ENCODE peak calls at places on chromosome 2, in eight cellular contexts. M, W, E, J, Z, G, S and V are unnamed samples.

GRCh38 chr2:71461304-71461671 is 7.9 kb downstream of the DYSF start:
- DNase-seq in M (no peak), Z (no peak), S (no peak), W (no peak), E (no peak), G (no peak), J (no peak), V (no peak)

GRCh38 chr2:237254911-237255578 is 158.9 kb downstream of the COL6A3 start:
- DNase-seq in M (no peak), S (no peak), J (no peak), G (no peak), Z (no peak), W (peak; percentile 53), E (no peak), V (no peak)

GRCh38 chr2:109298851-109299250 is 169.8 kb downstream of the SH3RF3 start:
- DNase-seq in G (no peak), Z (no peak), J (no peak), W (no peak), S (no peak), M (no peak), E (no peak), V (no peak)

GRCh38 chr2:98601532-98602132 is 6.7 kb downstream of the COA5 start:
- DNase-seq in E (no peak), S (peak; percentile 14), W (peak; percentile 48), Z (no peak), J (peak; percentile 68), M (no peak), G (no peak), V (peak; percentile 18)

GRCh38 chr2:109260886-109261700 is 132.1 kb downstream of the SH3RF3 start:
- DNase-seq in E (no peak), Z (no peak), S (peak; percentile 32), W (no peak), G (no peak), M (no peak), J (peak; percentile 18), V (no peak)

GRCh38 chr2:39851691-39852110 is 72.6 kb upstream of the THUMPD2 start:
- DNase-seq in J (no peak), M (peak; percentile 16), G (no peak), S (peak; percentile 80), E (no peak), W (no peak), Z (no peak), V (no peak)

GRCh38 chr2:100786297-100786658 is 33.7 kb upstream of the NPAS2 start:
- DNase-seq in S (no peak), Z (no peak), G (no peak), M (peak; percentile 72), E (no peak), W (peak; percentile 75), J (no peak), V (peak; percentile 56)

GRCh38 chr2:38750793-38751042 is 443 bp downstream of the SRSF7 start:
- DNase-seq in J (peak; percentile 61), S (peak; percentile 59), E (no peak), W (no peak), G (peak; percentile 30), Z (no peak), M (peak; percentile 64), V (peak; percentile 54)

GRCh38 chr2:150732064-150732463 is 244.6 kb upstream of the RND3 start:
- DNase-seq in S (no peak), W (peak; percentile 48), M (no peak), E (no peak), G (no peak), Z (no peak), J (peak; percentile 54), V (no peak)

GRCh38 chr2:143745060-143745459 is 615.8 kb downstream of the ARHGAP15 start:
- DNase-seq in J (no peak), W (no peak), G (no peak), Z (no peak), E (no peak), S (no peak), M (no peak), V (no peak)